ENCODE peak calls at places on chromosomes 7 and 10, in seven cellular contexts. R is upper lobe of left lung, Z is A549, Q is IMR-90, O is body of pancreas, Y is sigmoid colon, M is spleen. U is an unnamed sample.

GRCh38 chr7:155484483-155485399 is 26.8 kb downstream of the EN2 start:
- DNase-seq in Y (no peak), R (peak; percentile 34), O (no peak), Q (no peak), Z (no peak), M (no peak), U (no peak)

GRCh38 chr10:75236178-75236825 is 545 bp upstream of the COMTD1 start:
- DNase-seq in R (no peak), Z (no peak), Q (no peak), M (no peak), O (no peak), Y (peak; percentile 49), U (no peak)

GRCh38 chr10:96292971-96293909 is 11.0 kb upstream of the DNTT start:
- DNase-seq in Z (peak; percentile 59), Y (no peak), O (peak; percentile 43), M (no peak), R (no peak), Q (peak; percentile 46), U (peak; percentile 55)

GRCh38 chr7:8085420-8085819 is 116.8 kb downstream of the GLCCI1 start:
- DNase-seq in M (no peak), Z (no peak), Y (no peak), Q (no peak), O (no peak), R (no peak), U (no peak)

GRCh38 chr10:47372726-47373125 is 11.4 kb downstream of the ZNF488 start:
- DNase-seq in R (no peak), O (no peak), Y (no peak), Z (no peak), M (peak; percentile 63), Q (no peak), U (peak; percentile 22)

GRCh38 chr7:129989466-129989865 is 36.7 kb upstream of the UBE2H start:
- DNase-seq in Q (no peak), Y (no peak), R (no peak), O (peak; percentile 19), M (no peak), Z (no peak), U (no peak)

GRCh38 chr7:132075573-132075972 is 500.7 kb downstream of the PLXNA4 start:
- DNase-seq in Z (no peak), Y (no peak), R (no peak), Q (no peak), O (no peak), M (no peak), U (no peak)

GRCh38 chr7:108613147-108613948 is 43.7 kb downstream of the DNAJB9 start:
- DNase-seq in Q (peak; percentile 25), R (no peak), M (no peak), O (no peak), Y (no peak), Z (peak; percentile 35), U (no peak)

GRCh38 chr7:132255898-132256297 is 320.4 kb downstream of the PLXNA4 start:
- DNase-seq in Y (no peak), Q (no peak), O (peak; percentile 62), M (peak; percentile 81), R (no peak), Z (no peak), U (no peak)

GRCh38 chr10:74189999-74190421 is 39.0 kb downstream of the ADK start:
- DNase-seq in R (no peak), M (no peak), Y (no peak), O (peak; percentile 17), Z (peak; percentile 61), Q (peak; percentile 93), U (peak; percentile 33)

GRCh38 chr10:114103286-114103685 is 59.6 kb downstream of the ADRB1 start:
- DNase-seq in Z (peak; percentile 74), M (no peak), Y (no peak), Q (peak; percentile 67), O (peak; percentile 24), R (no peak), U (no peak)

GRCh38 chr10:7700577-7701125 is 2.5 kb upstream of the ITIH2 start:
- DNase-seq in M (no peak), Y (no peak), O (no peak), Z (peak; percentile 76), Q (no peak), R (no peak), U (no peak)

GRCh38 chr7:47581442-47581820 is 480 bp downstream of the TNS3 start:
- DNase-seq in Y (no peak), Q (no peak), Z (no peak), M (peak; percentile 84), O (peak; percentile 61), R (peak; percentile 89), U (peak; percentile 75)

GRCh38 chr7:47578581-47579270 is 3.2 kb downstream of the TNS3 start:
- DNase-seq in R (no peak), Q (peak; percentile 66), M (no peak), Z (peak; percentile 80), O (no peak), Y (no peak), U (no peak)

GRCh38 chr7:47580175-47580701 is 1.7 kb downstream of the TNS3 start:
- DNase-seq in O (peak; percentile 94), Q (peak; percentile 60), R (no peak), M (no peak), Z (peak; percentile 89), Y (no peak), U (peak; percentile 66)

GRCh38 chr7:47580811-47581331 is 1.0 kb downstream of the TNS3 start:
- DNase-seq in M (no peak), Z (peak; percentile 64), R (peak; percentile 60), Y (no peak), Q (peak; percentile 37), O (no peak), U (no peak)

GRCh38 chr7:47579458-47579857 is 2.5 kb downstream of the TNS3 start:
- DNase-seq in Z (peak; percentile 58), Q (no peak), R (no peak), O (no peak), M (no peak), Y (no peak), U (no peak)
- H3K4me1 ChIP-seq in Z (peaks cover 78% of the 10 kb centered on the region), Q (peaks cover 45% of the 10 kb centered on the region), R (peaks cover 70% of the 10 kb centered on the region), O (peaks cover 79% of the 10 kb centered on the region), M (peaks cover 77% of the 10 kb centered on the region), Y (peaks cover 65% of the 10 kb centered on the region), U (peaks cover 68% of the 10 kb centered on the region)

GRCh38 chr7:106326594-106327537 is 42.1 kb upstream of the NAMPT start:
- DNase-seq in Z (no peak), Y (no peak), O (no peak), R (no peak), Q (peak; percentile 36), M (no peak), U (no peak)
- H3K27ac ChIP-seq in Z (peak overlapping the region; percentile 59), Y (no peak overlapping the region), O (no peak overlapping the region), R (no peak overlapping the region), Q (no peak overlapping the region), M (no peak overlapping the region), U (no peak overlapping the region)

GRCh38 chr7:32890553-32891045 is 961 bp downstream of the KBTBD2 start:
- DNase-seq in M (no peak), Q (peak; percentile 71), O (peak; percentile 29), Z (peak; percentile 60), R (no peak), Y (no peak), U (no peak)

GRCh38 chr7:32890010-32890552 is 1.5 kb downstream of the KBTBD2 start:
- DNase-seq in Q (peak; percentile 52), Z (peak; percentile 33), M (no peak), R (no peak), O (peak; percentile 18), Y (no peak), U (no peak)

GRCh38 chr7:32891800-32892520 is 400 bp upstream of the KBTBD2 start:
- DNase-seq in Z (peak; percentile 96), O (peak; percentile 96), R (peak; percentile 97), Q (peak; percentile 92), Y (peak; percentile 98), M (peak; percentile 99), U (peak; percentile 98)

GRCh38 chr7:32892521-32893224 is 1.1 kb upstream of the KBTBD2 start:
- DNase-seq in Z (peak; percentile 41), O (peak; percentile 43), Y (peak; percentile 76), Q (peak; percentile 67), M (peak; percentile 91), R (peak; percentile 85), U (peak; percentile 67)

GRCh38 chr7:32891046-32891799 is at the start of gene KBTBD2:
- DNase-seq in Q (peak; percentile 84), O (peak; percentile 81), Z (peak; percentile 91), Y (peak; percentile 92), M (peak; percentile 98), R (peak; percentile 94), U (peak; percentile 69)
- TF ChIP-seq POLR2A in Q (peak; percentile 82), O (peak; percentile 58), Z (peak; percentile 52), Y (no peak), M (no peak), R (peak; percentile 64), U (no peak)

GRCh38 chr10:63713191-63714144 is 192.3 kb downstream of the REEP3 start:
- DNase-seq in Z (peak; percentile 46), Q (peak; percentile 59), M (no peak), R (no peak), O (peak; percentile 81), Y (peak; percentile 93), U (peak; percentile 61)
- H3K4me1 ChIP-seq in Z (peaks cover 40% of the 10 kb centered on the region), Q (peaks cover 15% of the 10 kb centered on the region), M (peaks cover 26% of the 10 kb centered on the region), R (peaks cover 31% of the 10 kb centered on the region), O (peaks cover 45% of the 10 kb centered on the region), Y (peaks cover 40% of the 10 kb centered on the region), U (peaks cover 35% of the 10 kb centered on the region)

DNA sequence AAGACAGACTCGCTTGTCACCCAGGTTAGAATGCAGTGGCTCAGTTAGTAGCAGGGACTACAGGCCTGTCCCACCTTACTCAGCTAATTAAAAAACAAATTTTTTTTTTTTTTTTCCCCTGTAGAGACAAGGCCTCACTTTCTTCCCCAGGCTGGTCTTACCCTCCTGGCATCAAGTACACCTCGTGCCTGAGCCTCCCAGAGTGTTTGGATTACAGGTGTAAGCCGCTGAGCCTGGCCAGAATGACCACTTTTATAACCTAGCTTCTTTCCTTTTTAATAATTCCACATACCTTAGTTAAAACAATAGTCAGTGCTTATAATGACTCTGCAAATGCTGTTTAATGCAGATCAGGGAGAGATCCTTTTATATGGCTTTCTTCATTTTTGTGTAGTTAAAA is 31.3 kb downstream of the RSBN1L start:
- DNase-seq in Y (no peak), M (no peak), Q (no peak), Z (no peak), O (no peak), R (no peak), U (no peak)
- H3K27ac ChIP-seq in Y (peak overlapping the region; percentile 46), M (peak overlapping the region; percentile 17), Q (no peak overlapping the region), Z (peak overlapping the region; percentile 29), O (no peak overlapping the region), R (peak overlapping the region; percentile 66), U (no peak overlapping the region)

GRCh38 chr10:133366130-133366478 is 7.0 kb downstream of the ECHS1 start:
- DNase-seq in M (no peak), Z (no peak), O (no peak), R (no peak), Q (no peak), Y (no peak), U (no peak)

GRCh38 chr10:133365461-133366129 is 7.6 kb downstream of the ECHS1 start:
- DNase-seq in Q (no peak), M (no peak), O (no peak), Y (no peak), R (no peak), Z (no peak), U (no peak)

GRCh38 chr10:133366751-133367150 is 6.4 kb downstream of the ECHS1 start:
- DNase-seq in R (no peak), Q (no peak), M (no peak), Y (no peak), O (no peak), Z (no peak), U (no peak)

GRCh38 chr10:133362846-133363245 is 5.0 kb upstream of the FUOM start:
- DNase-seq in R (no peak), O (no peak), Y (no peak), Q (no peak), M (no peak), Z (no peak), U (peak; percentile 39)

GRCh38 chr10:133364645-133365431 is 7.0 kb upstream of the FUOM start:
- DNase-seq in M (no peak), Z (no peak), R (no peak), Q (no peak), O (no peak), Y (no peak), U (no peak)
- TF ChIP-seq POLR2A in M (no peak), Z (no peak), R (no peak), Q (no peak), O (no peak), Y (no peak), U (no peak)

U was measured in Peyer's patch.